ENCODE peak calls at places on chromosomes 13 and 19, in seven cellular contexts. One of them, this sample, is unnamed.

GRCh38 chr13:75507027-75508001 is 25.3 kb upstream of the TBC1D4 start:
- DNase-seq in head of caudate nucleus: no peak
- DNase-seq in germinal center: peak; percentile 20
- DNase-seq in mesothelial cell of epicardium: no peak
- DNase-seq in anterior cingulate cortex: no peak
- DNase-seq in HS-5: no peak
- DNase-seq in activated CD4-positive, alpha-beta T cell treated with anti-CD3 and anti-CD28 coated beads for 48 hours: no peak
- DNase-seq in this sample: no peak

GRCh38 chr13:32838985-32839384 is 177.2 kb upstream of the KL start:
- DNase-seq in HS-5: no peak
- DNase-seq in anterior cingulate cortex: no peak
- DNase-seq in head of caudate nucleus: no peak
- DNase-seq in mesothelial cell of epicardium: no peak
- DNase-seq in activated CD4-positive, alpha-beta T cell treated with anti-CD3 and anti-CD28 coated beads for 48 hours: no peak
- DNase-seq in germinal center: no peak
- DNase-seq in this sample: no peak

GRCh38 chr19:14979498-14980255 is at the start of gene SLC1A6:
- DNase-seq in activated CD4-positive, alpha-beta T cell treated with anti-CD3 and anti-CD28 coated beads for 48 hours: no peak
- DNase-seq in head of caudate nucleus: peak; percentile 6
- DNase-seq in mesothelial cell of epicardium: no peak
- DNase-seq in HS-5: no peak
- DNase-seq in anterior cingulate cortex: no peak
- DNase-seq in germinal center: no peak
- DNase-seq in this sample: no peak

GRCh38 chr13:36431204-36432105 is 840 bp upstream of the CCNA1 start:
- DNase-seq in mesothelial cell of epicardium: peak; percentile 46
- DNase-seq in head of caudate nucleus: no peak
- DNase-seq in activated CD4-positive, alpha-beta T cell treated with anti-CD3 and anti-CD28 coated beads for 48 hours: peak; percentile 24
- DNase-seq in anterior cingulate cortex: no peak
- DNase-seq in HS-5: no peak
- DNase-seq in germinal center: no peak
- DNase-seq in this sample: no peak

GRCh38 chr13:99980201-99981114 is 1.1 kb upstream of the ZIC2 start:
- DNase-seq in activated CD4-positive, alpha-beta T cell treated with anti-CD3 and anti-CD28 coated beads for 48 hours: peak; percentile 71
- DNase-seq in HS-5: no peak
- DNase-seq in anterior cingulate cortex: no peak
- DNase-seq in mesothelial cell of epicardium: peak; percentile 72
- DNase-seq in germinal center: peak; percentile 64
- DNase-seq in head of caudate nucleus: peak; percentile 37
- DNase-seq in this sample: no peak

GRCh38 chr13:30157616-30157993 is 149.7 kb downstream of the KATNAL1 start:
- DNase-seq in HS-5: no peak
- DNase-seq in head of caudate nucleus: no peak
- DNase-seq in germinal center: no peak
- DNase-seq in anterior cingulate cortex: no peak
- DNase-seq in mesothelial cell of epicardium: no peak
- DNase-seq in activated CD4-positive, alpha-beta T cell treated with anti-CD3 and anti-CD28 coated beads for 48 hours: no peak
- DNase-seq in this sample: no peak

GRCh38 chr13:40983725-40984669 is 35.1 kb downstream of the ELF1 start:
- DNase-seq in mesothelial cell of epicardium: no peak
- DNase-seq in anterior cingulate cortex: no peak
- DNase-seq in head of caudate nucleus: no peak
- DNase-seq in germinal center: no peak
- DNase-seq in activated CD4-positive, alpha-beta T cell treated with anti-CD3 and anti-CD28 coated beads for 48 hours: no peak
- DNase-seq in HS-5: no peak
- DNase-seq in this sample: no peak

GRCh38 chr13:112955956-112956355 is 13.1 kb upstream of the MCF2L start:
- DNase-seq in anterior cingulate cortex: no peak
- DNase-seq in head of caudate nucleus: no peak
- DNase-seq in activated CD4-positive, alpha-beta T cell treated with anti-CD3 and anti-CD28 coated beads for 48 hours: no peak
- DNase-seq in HS-5: no peak
- DNase-seq in mesothelial cell of epicardium: no peak
- DNase-seq in germinal center: no peak
- DNase-seq in this sample: no peak

GRCh38 chr13:38350114-38350617 is 515 bp downstream of the UFM1 start:
- DNase-seq in germinal center: peak; percentile 31
- DNase-seq in mesothelial cell of epicardium: peak; percentile 64
- DNase-seq in head of caudate nucleus: peak; percentile 26
- DNase-seq in HS-5: no peak
- DNase-seq in activated CD4-positive, alpha-beta T cell treated with anti-CD3 and anti-CD28 coated beads for 48 hours: peak; percentile 68
- DNase-seq in anterior cingulate cortex: no peak
- DNase-seq in this sample: peak; percentile 20

GRCh38 chr13:35092751-35093150 is 150.7 kb downstream of the NBEA start:
- DNase-seq in activated CD4-positive, alpha-beta T cell treated with anti-CD3 and anti-CD28 coated beads for 48 hours: no peak
- DNase-seq in anterior cingulate cortex: no peak
- DNase-seq in head of caudate nucleus: no peak
- DNase-seq in HS-5: no peak
- DNase-seq in germinal center: no peak
- DNase-seq in mesothelial cell of epicardium: no peak
- DNase-seq in this sample: no peak

GRCh38 chr13:43058318-43058674 is 34.9 kb downstream of the DNAJC15 start:
- DNase-seq in anterior cingulate cortex: no peak
- DNase-seq in germinal center: no peak
- DNase-seq in mesothelial cell of epicardium: no peak
- DNase-seq in activated CD4-positive, alpha-beta T cell treated with anti-CD3 and anti-CD28 coated beads for 48 hours: peak; percentile 32
- DNase-seq in head of caudate nucleus: no peak
- DNase-seq in HS-5: peak; percentile 15
- DNase-seq in this sample: no peak

GRCh38 chr19:34327851-34328250 is 37.1 kb upstream of the GPI start:
- DNase-seq in activated CD4-positive, alpha-beta T cell treated with anti-CD3 and anti-CD28 coated beads for 48 hours: no peak
- DNase-seq in head of caudate nucleus: no peak
- DNase-seq in mesothelial cell of epicardium: no peak
- DNase-seq in germinal center: no peak
- DNase-seq in HS-5: no peak
- DNase-seq in anterior cingulate cortex: no peak
- DNase-seq in this sample: no peak

GRCh38 chr19:41696402-41697197 is 8.5 kb upstream of the CEACAM7 start:
- DNase-seq in head of caudate nucleus: no peak
- DNase-seq in activated CD4-positive, alpha-beta T cell treated with anti-CD3 and anti-CD28 coated beads for 48 hours: peak; percentile 22
- DNase-seq in HS-5: no peak
- DNase-seq in mesothelial cell of epicardium: no peak
- DNase-seq in anterior cingulate cortex: no peak
- DNase-seq in germinal center: no peak
- DNase-seq in this sample: no peak

GRCh38 chr19:50050406-50051223 is 24.8 kb downstream of the ZNF473 start:
- DNase-seq in germinal center: peak; percentile 95
- DNase-seq in head of caudate nucleus: peak; percentile 84
- DNase-seq in anterior cingulate cortex: peak; percentile 72
- DNase-seq in mesothelial cell of epicardium: peak; percentile 44
- DNase-seq in activated CD4-positive, alpha-beta T cell treated with anti-CD3 and anti-CD28 coated beads for 48 hours: peak; percentile 84
- DNase-seq in HS-5: no peak
- DNase-seq in this sample: peak; percentile 10

GRCh38 chr13:42275098-42275471 is 3.1 kb downstream of the AKAP11 start:
- DNase-seq in head of caudate nucleus: no peak
- DNase-seq in activated CD4-positive, alpha-beta T cell treated with anti-CD3 and anti-CD28 coated beads for 48 hours: no peak
- DNase-seq in anterior cingulate cortex: no peak
- DNase-seq in germinal center: peak; percentile 42
- DNase-seq in HS-5: no peak
- DNase-seq in mesothelial cell of epicardium: no peak
- DNase-seq in this sample: no peak

GRCh38 chr19:29271911-29272310 is 59.0 kb upstream of the UQCRFS1 start:
- DNase-seq in mesothelial cell of epicardium: no peak
- DNase-seq in activated CD4-positive, alpha-beta T cell treated with anti-CD3 and anti-CD28 coated beads for 48 hours: no peak
- DNase-seq in head of caudate nucleus: no peak
- DNase-seq in germinal center: no peak
- DNase-seq in HS-5: no peak
- DNase-seq in anterior cingulate cortex: no peak
- DNase-seq in this sample: no peak

GRCh38 chr19:55913643-55914268 is 18.4 kb downstream of the NLRP13 start:
- DNase-seq in HS-5: no peak
- DNase-seq in mesothelial cell of epicardium: no peak
- DNase-seq in anterior cingulate cortex: no peak
- DNase-seq in germinal center: peak; percentile 52
- DNase-seq in head of caudate nucleus: no peak
- DNase-seq in activated CD4-positive, alpha-beta T cell treated with anti-CD3 and anti-CD28 coated beads for 48 hours: peak; percentile 3
- DNase-seq in this sample: no peak

GRCh38 chr19:47210689-47211316 is 20.2 kb downstream of the BBC3 start:
- DNase-seq in head of caudate nucleus: peak; percentile 57
- DNase-seq in HS-5: no peak
- DNase-seq in mesothelial cell of epicardium: peak; percentile 81
- DNase-seq in germinal center: peak; percentile 77
- DNase-seq in anterior cingulate cortex: peak; percentile 12
- DNase-seq in activated CD4-positive, alpha-beta T cell treated with anti-CD3 and anti-CD28 coated beads for 48 hours: peak; percentile 86
- DNase-seq in this sample: no peak

GRCh38 chr13:51435002-51435578 is 17.7 kb downstream of the INTS6 start:
- DNase-seq in head of caudate nucleus: no peak
- DNase-seq in anterior cingulate cortex: no peak
- DNase-seq in activated CD4-positive, alpha-beta T cell treated with anti-CD3 and anti-CD28 coated beads for 48 hours: no peak
- DNase-seq in HS-5: no peak
- DNase-seq in mesothelial cell of epicardium: no peak
- DNase-seq in germinal center: no peak
- DNase-seq in this sample: no peak

GRCh38 chr13:47005761-47006414 is 109.0 kb upstream of the HTR2A start:
- DNase-seq in germinal center: no peak
- DNase-seq in activated CD4-positive, alpha-beta T cell treated with anti-CD3 and anti-CD28 coated beads for 48 hours: no peak
- DNase-seq in HS-5: no peak
- DNase-seq in anterior cingulate cortex: no peak
- DNase-seq in head of caudate nucleus: no peak
- DNase-seq in mesothelial cell of epicardium: no peak
- DNase-seq in this sample: no peak

GRCh38 chr13:40189885-40190655 is 476.4 kb downstream of the FOXO1 start:
- DNase-seq in anterior cingulate cortex: peak; percentile 46
- DNase-seq in HS-5: no peak
- DNase-seq in head of caudate nucleus: peak; percentile 84
- DNase-seq in germinal center: no peak
- DNase-seq in mesothelial cell of epicardium: no peak
- DNase-seq in activated CD4-positive, alpha-beta T cell treated with anti-CD3 and anti-CD28 coated beads for 48 hours: no peak
- DNase-seq in this sample: no peak

GRCh38 chr19:2251577-2252480 is 2.7 kb downstream of the AMH start:
- DNase-seq in HS-5: no peak
- DNase-seq in mesothelial cell of epicardium: no peak
- DNase-seq in anterior cingulate cortex: no peak
- DNase-seq in activated CD4-positive, alpha-beta T cell treated with anti-CD3 and anti-CD28 coated beads for 48 hours: peak; percentile 39
- DNase-seq in germinal center: no peak
- DNase-seq in head of caudate nucleus: no peak
- DNase-seq in this sample: no peak

GRCh38 chr13:98181106-98181815 is 4.2 kb upstream of the RNF113B start:
- DNase-seq in activated CD4-positive, alpha-beta T cell treated with anti-CD3 and anti-CD28 coated beads for 48 hours: no peak
- DNase-seq in germinal center: no peak
- DNase-seq in mesothelial cell of epicardium: no peak
- DNase-seq in HS-5: no peak
- DNase-seq in anterior cingulate cortex: no peak
- DNase-seq in head of caudate nucleus: no peak
- DNase-seq in this sample: no peak

GRCh38 chr19:54646331-54646841 is 16.1 kb downstream of the LILRB1 start:
- DNase-seq in mesothelial cell of epicardium: no peak
- DNase-seq in germinal center: no peak
- DNase-seq in activated CD4-positive, alpha-beta T cell treated with anti-CD3 and anti-CD28 coated beads for 48 hours: no peak
- DNase-seq in anterior cingulate cortex: no peak
- DNase-seq in head of caudate nucleus: no peak
- DNase-seq in HS-5: no peak
- DNase-seq in this sample: no peak

GRCh38 chr13:90562388-90562787 is 785.1 kb upstream of the MIR17HG start:
- DNase-seq in mesothelial cell of epicardium: no peak
- DNase-seq in HS-5: no peak
- DNase-seq in head of caudate nucleus: no peak
- DNase-seq in anterior cingulate cortex: no peak
- DNase-seq in germinal center: no peak
- DNase-seq in activated CD4-positive, alpha-beta T cell treated with anti-CD3 and anti-CD28 coated beads for 48 hours: no peak
- DNase-seq in this sample: no peak